ENCODE peak calls at places on chromosomes 7 and 10, in four cellular contexts. W is RPMI7951; X is activated T-cell treated with anti-CD3 and anti-CD28 coated beads, Interleukin-2, amount 50 U/mL, for 72 hours; P is NCI-H1092. K is an unnamed sample.

GRCh38 chr7:6271091-6271658 is 1.2 kb downstream of the CYTH3 start:
- DNase-seq in W (peak; percentile 75), X (peak; percentile 31), P (no peak), K (peak; percentile 54)

GRCh38 chr7:109476409-109476808 is 906.7 kb downstream of the DNAJB9 start:
- DNase-seq in W (no peak), X (no peak), P (peak; percentile 14), K (no peak)

GRCh38 chr7:83819911-83820310 is 171.0 kb upstream of the SEMA3E start:
- DNase-seq in W (no peak), X (no peak), P (no peak), K (no peak)

GRCh38 chr10:108688314-108688713 is 1235.0 kb downstream of the XPNPEP1 start:
- DNase-seq in W (no peak), X (no peak), P (no peak), K (no peak)

GRCh38 chr10:24920907-24921881 is 31.2 kb downstream of the PRTFDC1 start:
- DNase-seq in W (peak; percentile 94), X (peak; percentile 75), P (no peak), K (no peak)

GRCh38 chr10:33211123-33211878 is 123.2 kb downstream of the NRP1 start:
- DNase-seq in W (peak; percentile 94), X (no peak), P (no peak), K (no peak)

GRCh38 chr10:132526676-132527075 is 10.9 kb upstream of the INPP5A start:
- DNase-seq in W (peak; percentile 84), X (no peak), P (no peak), K (no peak)

GRCh38 chr7:16778479-16778878 is 24.9 kb downstream of the TSPAN13 start:
- DNase-seq in W (no peak), X (no peak), P (no peak), K (no peak)

GRCh38 chr7:39587393-39587792 is 21.2 kb downstream of the YAE1 start:
- DNase-seq in W (peak; percentile 58), X (no peak), P (no peak), K (no peak)

GRCh38 chr10:71427246-71427645 is 30.5 kb downstream of the CDH23 start:
- DNase-seq in W (no peak), X (no peak), P (no peak), K (peak; percentile 32)

GRCh38 chr10:22503315-22504090 is 158.2 kb downstream of the SPAG6 start:
- DNase-seq in W (peak; percentile 80), X (no peak), P (no peak), K (no peak)

GRCh38 chr7:152969335-152969734 is 209.8 kb downstream of the ACTR3B start:
- DNase-seq in W (no peak), X (no peak), P (no peak), K (no peak)

GRCh38 chr10:33201971-33202370 is 132.5 kb downstream of the NRP1 start:
- DNase-seq in W (no peak), X (no peak), P (no peak), K (no peak)

GRCh38 chr7:43248961-43249807 is 136.7 kb downstream of the HECW1 start:
- DNase-seq in W (peak; percentile 89), X (no peak), P (no peak), K (no peak)

GRCh38 chr7:102395620-102395957 is 574 bp upstream of the PRKRIP1 start:
- DNase-seq in W (no peak), X (no peak), P (no peak), K (no peak)

GRCh38 chr10:70850097-70850496 is 34.3 kb downstream of the SGPL1 start:
- DNase-seq in W (peak; percentile 39), X (no peak), P (no peak), K (no peak)

GRCh38 chr7:157543791-157544190 is 207.0 kb downstream of the DNAJB6 start:
- DNase-seq in W (no peak), X (no peak), P (no peak), K (no peak)

GRCh38 chr10:12194752-12195271 is 879 bp downstream of the NUDT5 start:
- DNase-seq in W (peak; percentile 30), X (peak; percentile 51), P (no peak), K (peak; percentile 52)

GRCh38 chr7:116610210-116610609 is 61.8 kb upstream of the MET start:
- DNase-seq in W (peak; percentile 85), X (no peak), P (no peak), K (no peak)

GRCh38 chr7:50782376-50783208 is at the start of gene GRB10:
- DNase-seq in W (peak; percentile 61), X (no peak), P (peak; percentile 10), K (no peak)

GRCh38 chr7:2123360-2123759 is 109.4 kb downstream of the MAD1L1 start:
- DNase-seq in W (no peak), X (no peak), P (peak; percentile 78), K (no peak)

GRCh38 chr10:91495402-91495801 is 85.3 kb downstream of the HECTD2 start:
- DNase-seq in W (no peak), X (no peak), P (no peak), K (no peak)

GRCh38 chr7:43650457-43651052 is 67.6 kb downstream of the STK17A start:
- DNase-seq in W (peak; percentile 73), X (no peak), P (no peak), K (no peak)

GRCh38 chr7:117715784-117716445 is 157.3 kb downstream of the CTTNBP2 start:
- DNase-seq in W (peak; percentile 27), X (peak; percentile 11), P (peak; percentile 74), K (peak; percentile 52)

GRCh38 chr10:100836891-100837290 is 75.9 kb upstream of the SLF2 start:
- DNase-seq in W (no peak), X (no peak), P (no peak), K (no peak)

GRCh38 chr10:114239117-114239993 is at the start of gene VWA2:
- DNase-seq in W (no peak), X (peak; percentile 65), P (peak; percentile 54), K (no peak)

GRCh38 chr10:132331956-132332749 is at the start of gene LRRC27:
- DNase-seq in W (peak; percentile 93), X (peak; percentile 99), P (peak; percentile 90), K (peak; percentile 100)

GRCh38 chr10:31404640-31405039 is 85.6 kb downstream of the ZEB1 start:
- DNase-seq in W (peak; percentile 48), X (no peak), P (no peak), K (no peak)

GRCh38 chr10:117936136-117936535 is 110.6 kb downstream of the RAB11FIP2 start:
- DNase-seq in W (no peak), X (no peak), P (no peak), K (no peak)

GRCh38 chr7:25288536-25289283 is 60.4 kb upstream of the NPVF start:
- DNase-seq in W (peak; percentile 29), X (no peak), P (no peak), K (peak; percentile 55)

GRCh38 chr10:58266826-58267712 is 625 bp downstream of the IPMK start:
- DNase-seq in W (peak; percentile 62), X (peak; percentile 37), P (no peak), K (peak; percentile 56)

GRCh38 chr7:110591341-110591740 is 499.6 kb upstream of the LRRN3 start:
- DNase-seq in W (no peak), X (no peak), P (no peak), K (no peak)

GRCh38 chr7:23680417-23681405 is 712 bp downstream of the FAM221A start:
- DNase-seq in W (peak; percentile 53), X (peak; percentile 50), P (peak; percentile 73), K (peak; percentile 83)

GRCh38 chr10:118754132-118754555 is 626 bp downstream of the CACUL1 start:
- DNase-seq in W (peak; percentile 31), X (peak; percentile 55), P (no peak), K (peak; percentile 73)

GRCh38 chr10:98361131-98361633 is 53.8 kb downstream of the PYROXD2 start:
- DNase-seq in W (peak; percentile 94), X (peak; percentile 60), P (no peak), K (peak; percentile 56)

K was measured in ureter.